ENCODE peak calls at places on chromosomes 7 and 10, in seven cellular contexts. F is ovary; K is GM12865; I is K562; W is keratinocyte; S is IMR-90; D is CD8-positive, alpha-beta T cell. Q is an unnamed sample.

GRCh38 chr10:27482984-27483956 is 20.8 kb upstream of the RAB18 start:
- DNase-seq in F (no peak), K (no peak), I (no peak), W (no peak), S (peak), D (no peak), Q (no peak)

GRCh38 chr10:24463683-24464426 is 254.9 kb downstream of the KIAA1217 start:
- DNase-seq in F (no peak), K (peak), I (no peak), W (peak), S (peak), D (no peak), Q (peak)

GRCh38 chr10:116891208-116891607 is 41.9 kb downstream of the ENO4 start:
- DNase-seq in F (no peak), K (no peak), I (no peak), W (no peak), S (peak), D (no peak), Q (no peak)

GRCh38 chr10:60363187-60363586 is 26.5 kb downstream of the ANK3 start:
- DNase-seq in F (no peak), K (no peak), I (no peak), W (no peak), S (peak), D (no peak), Q (no peak)

GRCh38 chr7:45579386-45579785 is 5.2 kb downstream of the ADCY1 start:
- DNase-seq in F (no peak), K (no peak), I (peak), W (no peak), S (no peak), D (no peak), Q (no peak)

GRCh38 chr7:133486-133885 is 58.9 kb upstream of the FAM20C start:
- DNase-seq in F (no peak), K (no peak), I (no peak), W (no peak), S (no peak), D (no peak), Q (no peak)

GRCh38 chr10:102118867-102119266 is 1.3 kb downstream of the LDB1 start:
- DNase-seq in F (peak), K (peak), I (no peak), W (no peak), S (peak), D (no peak), Q (no peak)

GRCh38 chr10:43253461-43254198 is 13.2 kb downstream of the RASGEF1A start:
- DNase-seq in F (no peak), K (no peak), I (no peak), W (no peak), S (no peak), D (no peak), Q (no peak)

GRCh38 chr10:29473411-29474100 is 161.2 kb downstream of the SVIL start:
- DNase-seq in F (no peak), K (no peak), I (no peak), W (no peak), S (peak), D (no peak), Q (no peak)

GRCh38 chr7:34457329-34457728 is 200.7 kb upstream of the NPSR1 start:
- DNase-seq in F (no peak), K (no peak), I (no peak), W (no peak), S (no peak), D (no peak), Q (no peak)

GRCh38 chr10:101558671-101559595 is 29.1 kb downstream of the POLL start:
- DNase-seq in F (no peak), K (no peak), I (no peak), W (no peak), S (no peak), D (no peak), Q (no peak)

GRCh38 chr10:21524131-21524525 is 1.4 kb downstream of the SKIDA1 start:
- DNase-seq in F (no peak), K (no peak), I (no peak), W (no peak), S (no peak), D (no peak), Q (no peak)

GRCh38 chr10:21521910-21522533 is 3.5 kb downstream of the SKIDA1 start:
- DNase-seq in F (no peak), K (no peak), I (no peak), W (no peak), S (no peak), D (no peak), Q (no peak)

GRCh38 chr10:21523557-21524008 is 1.9 kb downstream of the SKIDA1 start:
- DNase-seq in F (peak), K (no peak), I (no peak), W (no peak), S (peak), D (no peak), Q (no peak)

GRCh38 chr10:21524526-21525366 is 736 bp downstream of the SKIDA1 start:
- DNase-seq in F (no peak), K (no peak), I (no peak), W (no peak), S (peak), D (no peak), Q (no peak)

GRCh38 chr10:21523007-21523406 is 2.5 kb downstream of the SKIDA1 start:
- DNase-seq in F (no peak), K (no peak), I (no peak), W (no peak), S (no peak), D (no peak), Q (no peak)
- TF ChIP-seq CTCF in F (no peak), K (no peak), I (no peak), W (no peak), S (no peak), D (no peak), Q (no peak)

GRCh38 chr10:132938472-132939329 is 3.7 kb downstream of the CFAP46 start:
- DNase-seq in F (peak), K (no peak), I (peak), W (no peak), S (no peak), D (no peak), Q (no peak)
- TF ChIP-seq CTCF in F (no peak), K (peak), I (peak), W (peak), S (peak), D (no peak), Q (peak)

GRCh38 chr7:142194201-142194600 is 63.7 kb downstream of the PRSS58 start:
- DNase-seq in F (no peak), K (no peak), I (no peak), W (no peak), S (no peak), D (no peak), Q (no peak)

GRCh38 chr7:142188159-142188558 is 69.7 kb downstream of the PRSS58 start:
- DNase-seq in F (no peak), K (peak), I (no peak), W (no peak), S (no peak), D (no peak), Q (no peak)

GRCh38 chr7:142185069-142185468 is 72.8 kb downstream of the PRSS58 start:
- DNase-seq in F (no peak), K (no peak), I (no peak), W (no peak), S (no peak), D (no peak), Q (no peak)

GRCh38 chr7:142188846-142189245 is 69.0 kb downstream of the PRSS58 start:
- DNase-seq in F (no peak), K (no peak), I (no peak), W (no peak), S (no peak), D (no peak), Q (no peak)
- TF ChIP-seq CTCF in F (no peak), K (peak), I (no peak), W (peak), S (no peak), D (no peak), Q (peak)

GRCh38 chr7:39949980-39950472 is at the start of gene CDK13:
- DNase-seq in F (peak), K (peak), I (no peak), W (no peak), S (peak), D (peak), Q (peak)
- TF ChIP-seq CTCF in F (no peak), K (no peak), I (peak), W (no peak), S (no peak), D (no peak), Q (no peak)

GRCh38 chr10:34522542-34522941 is 292.6 kb downstream of the PARD3 start:
- DNase-seq in F (no peak), K (peak), I (no peak), W (no peak), S (peak), D (no peak), Q (peak)
- TF ChIP-seq CTCF in F (no peak), K (peak), I (peak), W (peak), S (peak), D (no peak), Q (peak)

GRCh38 chr10:5470062-5470751 is 29.2 kb downstream of the CALML5 start:
- DNase-seq in F (no peak), K (no peak), I (no peak), W (no peak), S (no peak), D (no peak), Q (no peak)

GRCh38 chr10:5466451-5466996 is 32.8 kb downstream of the CALML5 start:
- DNase-seq in F (no peak), K (no peak), I (peak), W (peak), S (peak), D (no peak), Q (no peak)

GRCh38 chr10:5467634-5468255 is 31.6 kb downstream of the CALML5 start:
- DNase-seq in F (no peak), K (no peak), I (no peak), W (no peak), S (no peak), D (no peak), Q (no peak)

GRCh38 chr10:5469353-5470061 is 29.9 kb downstream of the CALML5 start:
- DNase-seq in F (no peak), K (no peak), I (no peak), W (no peak), S (no peak), D (no peak), Q (no peak)

GRCh38 chr10:5468262-5469106 is 30.9 kb downstream of the CALML5 start:
- DNase-seq in F (no peak), K (no peak), I (no peak), W (no peak), S (no peak), D (no peak), Q (no peak)
- TF ChIP-seq CTCF in F (no peak), K (no peak), I (no peak), W (no peak), S (no peak), D (no peak), Q (no peak)

DNA sequence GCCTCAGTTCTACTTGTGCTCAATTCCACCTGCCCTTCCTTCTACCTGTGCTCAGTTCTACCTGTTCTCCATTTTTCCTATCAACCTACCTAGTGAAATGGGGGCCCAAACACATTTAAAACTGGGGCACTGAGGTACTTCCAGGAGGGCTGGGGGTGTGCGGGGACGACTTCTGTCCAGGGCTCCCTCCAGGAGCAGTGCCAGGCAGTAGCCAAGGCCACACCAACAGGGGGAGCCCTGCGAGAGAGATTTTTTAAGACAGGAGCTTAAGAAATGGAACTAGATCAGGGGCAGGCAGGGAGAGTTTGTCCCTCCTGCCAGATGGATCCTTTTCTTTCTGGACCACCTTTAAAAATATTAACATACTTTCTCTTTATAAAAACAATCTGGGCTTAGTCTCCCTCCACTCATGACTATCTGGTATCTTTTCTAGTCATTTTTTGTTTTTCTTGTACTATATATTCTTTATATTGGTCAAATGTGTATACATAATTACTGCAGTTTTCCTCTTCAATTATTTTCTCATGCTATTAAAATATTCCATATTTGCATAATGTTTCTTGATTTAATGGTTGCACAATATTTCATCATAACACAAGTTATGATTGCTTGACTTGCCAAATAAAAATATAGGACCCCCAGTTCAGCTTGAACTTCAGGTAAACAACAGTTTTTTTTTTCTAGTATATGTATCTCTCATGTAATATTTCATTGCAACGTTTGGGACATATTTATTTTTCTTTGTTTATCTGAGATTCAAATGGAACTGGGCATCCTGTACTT is 47.3 kb upstream of the INSYN2A start:
- DNase-seq in F (peak), K (no peak), I (no peak), W (no peak), S (peak), D (peak), Q (no peak)
- TF ChIP-seq CTCF in F (no peak), K (no peak), I (no peak), W (peak), S (peak), D (no peak), Q (peak)

GRCh38 chr7:1555813-1556540 is at the start of gene TMEM184A:
- DNase-seq in F (no peak), K (peak), I (peak), W (no peak), S (no peak), D (peak), Q (peak)
- TF ChIP-seq CTCF in F (no peak), K (peak), I (peak), W (peak), S (peak), D (peak), Q (peak)

Q was measured in GM13977.